ENCODE peak calls at places on chromosome 13, in five cellular contexts. O, L, J, T and W are unnamed samples.

GRCh38 chr13:98143157-98143553 is 261 bp downstream of the FARP1 start:
- DNase-seq in O (no peak), L (no peak), J (no peak), T (no peak), W (no peak)

GRCh38 chr13:39266426-39266825 is 228.2 kb downstream of the NHLRC3 start:
- DNase-seq in O (no peak), L (no peak), J (no peak), T (no peak), W (no peak)

GRCh38 chr13:87498681-87499080 is 172.5 kb upstream of the SLITRK5 start:
- DNase-seq in O (no peak), L (peak), J (no peak), T (peak), W (no peak)

GRCh38 chr13:76586842-76587241 is 299.4 kb downstream of the KCTD12 start:
- DNase-seq in O (no peak), L (no peak), J (no peak), T (no peak), W (no peak)

GRCh38 chr13:73215807-73216206 is 157.0 kb downstream of the KLF5 start:
- DNase-seq in O (no peak), L (no peak), J (no peak), T (no peak), W (no peak)

GRCh38 chr13:84121456-84121855 is 239.2 kb upstream of the SLITRK1 start:
- DNase-seq in O (no peak), L (no peak), J (no peak), T (no peak), W (no peak)

GRCh38 chr13:24670927-24671326 is 9.3 kb upstream of the ATP12A start:
- DNase-seq in O (peak), L (peak), J (no peak), T (no peak), W (peak)

GRCh38 chr13:26061947-26062346 is 10.1 kb upstream of the SHISA2 start:
- DNase-seq in O (no peak), L (peak), J (peak), T (no peak), W (no peak)

GRCh38 chr13:113805431-113806103 is 46.5 kb downstream of the TMEM255B start:
- DNase-seq in O (no peak), L (no peak), J (no peak), T (no peak), W (no peak)

DNA sequence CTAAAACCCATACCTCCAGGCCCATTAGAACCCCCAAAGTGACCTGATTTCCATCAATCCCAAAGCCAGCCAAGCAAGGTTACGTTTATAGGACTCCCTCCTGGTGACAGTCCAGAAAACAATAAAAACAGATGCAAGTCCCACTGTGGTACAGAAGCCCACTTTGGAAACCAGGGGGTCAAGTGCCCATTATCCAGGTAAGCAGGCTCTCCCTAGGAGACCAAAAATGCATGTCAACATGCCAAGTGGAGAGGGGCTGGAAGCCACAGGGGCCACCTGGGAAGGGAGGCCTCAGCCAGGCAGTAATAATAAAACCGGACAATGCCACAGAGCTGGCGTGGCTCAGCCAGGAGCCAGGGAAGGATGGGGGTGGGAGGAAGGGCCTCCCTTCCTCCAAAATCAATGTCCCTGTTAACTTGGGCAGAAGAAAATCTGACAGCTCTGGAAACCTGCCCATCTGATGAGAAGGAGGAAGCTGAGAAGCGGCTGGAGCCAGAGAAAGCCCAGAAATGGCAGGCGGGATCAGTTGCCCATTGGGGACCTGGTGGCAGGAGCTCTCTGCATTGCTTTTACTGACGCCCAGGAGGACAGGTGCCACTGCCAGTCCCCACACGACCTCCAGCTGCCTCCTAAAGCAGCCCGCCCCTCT is 160.4 kb downstream of the ZIC5 start:
- DNase-seq in O (no peak), L (no peak), J (no peak), T (no peak), W (no peak)
- TF ChIP-seq MYC in O (no peak), L (no peak), J (no peak), T (no peak), W (no peak)

GRCh38 chr13:20775961-20776360 is 2.2 kb upstream of the EEF1AKMT1 start:
- DNase-seq in O (no peak), L (no peak), J (no peak), T (no peak), W (no peak)

GRCh38 chr13:20776751-20777150 is 3.0 kb upstream of the EEF1AKMT1 start:
- DNase-seq in O (no peak), L (peak), J (no peak), T (no peak), W (no peak)

GRCh38 chr13:20772401-20773131 is 1.2 kb downstream of the EEF1AKMT1 start:
- DNase-seq in O (no peak), L (peak), J (no peak), T (no peak), W (no peak)

GRCh38 chr13:20774746-20775145 is 985 bp upstream of the EEF1AKMT1 start:
- DNase-seq in O (no peak), L (no peak), J (no peak), T (no peak), W (no peak)

GRCh38 chr13:20773194-20774080 is at the start of gene EEF1AKMT1:
- DNase-seq in O (peak), L (peak), J (peak), T (peak), W (peak)
- TF ChIP-seq CTCF in O (no peak), L (no peak), J (no peak), T (peak), W (no peak)

GRCh38 chr13:43785681-43786471 is 896 bp downstream of the ENOX1 start:
- DNase-seq in O (peak), L (no peak), J (peak), T (no peak), W (peak)

GRCh38 chr13:43786472-43786765 is 353 bp downstream of the ENOX1 start:
- DNase-seq in O (no peak), L (no peak), J (no peak), T (no peak), W (no peak)

GRCh38 chr13:43786766-43787517 is at the start of gene ENOX1:
- DNase-seq in O (no peak), L (no peak), J (peak), T (no peak), W (peak)

GRCh38 chr13:43787518-43787891 is 733 bp upstream of the ENOX1 start:
- DNase-seq in O (no peak), L (no peak), J (no peak), T (no peak), W (no peak)

DNA sequence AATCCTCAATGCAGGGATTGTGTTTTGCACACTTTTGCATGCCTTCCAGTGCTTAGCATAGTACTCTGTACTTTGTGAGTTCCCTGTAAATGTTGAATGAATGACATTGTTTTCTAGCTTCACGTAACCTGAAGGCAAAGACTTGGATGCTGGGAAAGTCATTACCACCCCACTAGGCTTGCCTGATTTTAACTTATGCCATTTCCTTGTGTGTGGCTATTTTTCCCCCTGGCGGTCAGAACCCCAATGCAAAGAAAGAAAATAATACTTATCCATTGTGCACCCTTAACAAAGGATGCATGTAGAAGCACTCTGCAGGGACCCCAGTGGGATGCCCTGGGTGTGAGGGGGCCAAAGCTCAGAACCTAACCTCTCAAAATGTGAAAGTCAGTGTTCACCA is 1.2 kb upstream of the ENOX1 start:
- DNase-seq in O (no peak), L (no peak), J (peak), T (no peak), W (peak)
- TF ChIP-seq MYC in O (no peak), L (no peak), J (no peak), T (no peak), W (no peak)

DNA sequence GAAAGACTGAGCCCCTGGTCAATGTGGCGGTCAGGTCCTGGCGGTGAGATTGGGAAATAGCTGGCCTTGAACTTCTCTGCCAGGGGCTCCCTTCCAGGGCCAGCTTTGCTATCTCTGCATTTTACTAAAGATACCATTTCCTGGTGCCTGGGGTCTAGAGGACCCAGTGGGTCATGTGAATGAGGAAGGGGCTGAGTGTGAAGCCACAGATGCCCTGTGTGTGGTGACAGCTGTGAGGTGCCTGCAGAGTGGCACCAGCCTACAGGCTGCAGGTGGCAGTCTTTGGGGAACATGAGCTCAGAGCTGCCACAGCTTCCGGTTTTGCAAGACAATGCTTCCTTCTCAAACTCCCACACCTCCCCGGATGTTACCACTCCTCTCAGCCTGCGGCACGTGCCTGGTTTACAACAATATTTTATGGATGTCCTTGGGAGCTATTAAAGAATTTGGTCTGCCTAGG is 5.2 kb upstream of the MLNR start:
- DNase-seq in O (no peak), L (peak), J (no peak), T (peak), W (no peak)
- TF ChIP-seq CTCF in O (no peak), L (no peak), J (no peak), T (peak), W (no peak)